ENCODE peak calls at places on chromosomes 4 and X, in four cellular contexts. Z, X, F and R are unnamed samples. For H3K36me3, the result is how much of the 10 kb centered on the place peaks cover.

GRCh38 chr4:2402053-2402452 is 16.4 kb downstream of the ZFYVE28 start:
- DNase-seq in Z (peak), X (no peak), F (peak), R (peak)

GRCh38 chr4:54384563-54384962 is 155.5 kb downstream of the PDGFRA start:
- DNase-seq in X (peak), F (peak), Z (no peak), R (peak)

GRCh38 chr4:112885897-112886296 is 163.6 kb upstream of the ANK2 start:
- DNase-seq in F (no peak), X (no peak), Z (no peak), R (peak)

GRCh38 chr4:26420903-26421302 is 69.4 kb downstream of the CCKAR start:
- DNase-seq in X (peak), F (no peak), Z (no peak), R (no peak)

GRCh38 chrX:110691446-110691845 is 104.2 kb downstream of the CHRDL1 start:
- DNase-seq in Z (no peak), X (no peak), F (no peak), R (no peak)

GRCh38 chr4:8940792-8941491 is 69.3 kb upstream of the HMX1 start:
- DNase-seq in X (no peak), F (no peak), Z (no peak), R (no peak)

GRCh38 chr4:5114911-5115310 is 63.6 kb downstream of the STK32B start:
- DNase-seq in F (no peak), X (peak), Z (no peak), R (no peak)

GRCh38 chr4:158496030-158496741 is 25.5 kb upstream of the RXFP1 start:
- DNase-seq in F (no peak), Z (peak), X (no peak), R (peak)

GRCh38 chr4:54487491-54487890 is 170.3 kb upstream of the KIT start:
- DNase-seq in F (no peak), Z (no peak), X (peak), R (no peak)

GRCh38 chr4:124483043-124483906 is 229.3 kb downstream of the ANKRD50 start:
- DNase-seq in F (no peak), X (peak), Z (no peak), R (no peak)

GRCh38 chr4:113446019-113446418 is 315.5 kb downstream of the CAMK2D start:
- DNase-seq in X (peak), Z (no peak), F (no peak), R (no peak)

GRCh38 chr4:7679431-7679830 is 244.7 kb upstream of the PSAPL1 start:
- DNase-seq in X (no peak), Z (no peak), F (no peak), R (peak)

GRCh38 chrX:135535077-135535630 is 14.7 kb downstream of the INTS6L start:
- DNase-seq in F (no peak), X (no peak), Z (no peak), R (no peak)
- H3K27ac ChIP-seq in F (no peak), X (no peak), Z (no peak), R (no peak)

GRCh38 chr4:169720529-169720928 is 37.2 kb downstream of the HPF1 start:
- DNase-seq in Z (no peak), X (no peak), F (no peak), R (no peak)

DNA sequence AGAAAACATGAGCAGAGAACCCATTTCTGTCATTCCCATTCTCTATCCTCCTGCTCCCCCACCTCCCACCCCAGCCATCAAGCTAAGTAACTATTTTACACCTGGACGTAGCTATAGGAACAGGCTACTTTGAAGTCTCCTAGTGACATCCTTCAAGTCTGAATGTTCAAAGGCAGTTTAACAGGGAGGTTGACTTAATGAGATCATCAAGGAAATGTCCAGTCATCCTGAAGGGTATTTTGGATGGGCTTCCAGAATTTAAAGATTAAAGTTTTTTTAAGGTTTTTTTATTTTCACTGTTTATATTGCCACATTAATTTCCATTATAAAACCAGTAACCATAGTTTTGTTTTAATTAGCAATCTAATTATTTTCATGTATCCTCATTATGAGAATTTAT is 41.1 kb downstream of the HPF1 start:
- DNase-seq in F (no peak), Z (no peak), X (peak), R (no peak)
- H3K36me3 ChIP-seq in F (under half), Z (under half), X (under half), R (under half)

GRCh38 chrX:107775734-107776511 is at the start of gene TSC22D3:
- DNase-seq in X (peak), Z (peak), F (peak), R (peak)
- TF ChIP-seq POLR2A in X (no peak), Z (peak), F (peak), R (no peak)

GRCh38 chr4:38281416-38282071 is 321.3 kb downstream of the PTTG2 start:
- DNase-seq in X (peak), Z (no peak), F (no peak), R (no peak)

GRCh38 chr4:38279650-38280322 is 319.6 kb downstream of the PTTG2 start:
- DNase-seq in F (no peak), Z (peak), X (no peak), R (no peak)

GRCh38 chr4:38278255-38278654 is 318.1 kb downstream of the PTTG2 start:
- DNase-seq in F (no peak), X (no peak), Z (no peak), R (peak)

GRCh38 chr4:38279077-38279476 is 318.9 kb downstream of the PTTG2 start:
- DNase-seq in X (no peak), F (no peak), Z (no peak), R (no peak)

GRCh38 chr4:38280323-38280706 is 320.1 kb downstream of the PTTG2 start:
- DNase-seq in Z (no peak), X (no peak), F (no peak), R (no peak)
- H3K27ac ChIP-seq in Z (no peak), X (no peak), F (no peak), R (no peak)

GRCh38 chrX:138945219-138945618 is 233.7 kb upstream of the FGF13 start:
- DNase-seq in Z (no peak), F (no peak), X (no peak), R (no peak)
- H3K36me3 ChIP-seq in Z (under half), F (under half), X (under half), R (under half)

GRCh38 chr4:122826596-122827257 is at the start of gene FGF2:
- DNase-seq in X (peak), F (peak), Z (peak), R (peak)
- TF ChIP-seq POLR2A in X (peak), F (peak), Z (peak), R (no peak)

GRCh38 chr4:10639100-10639499 is 45.5 kb downstream of the CLNK start:
- DNase-seq in Z (no peak), X (no peak), F (no peak), R (no peak)
- H3K27ac ChIP-seq in Z (no peak), X (no peak), F (no peak), R (no peak)

GRCh38 chrX:1598876-1599790 is 7.7 kb downstream of the AKAP17A start:
- DNase-seq in F (no peak), X (no peak), Z (no peak), R (no peak)

GRCh38 chrX:1600406-1601050 is 9.1 kb downstream of the AKAP17A start:
- DNase-seq in Z (no peak), F (no peak), X (no peak), R (no peak)

GRCh38 chrX:1599791-1600405 is 8.5 kb downstream of the AKAP17A start:
- DNase-seq in Z (no peak), X (no peak), F (no peak), R (no peak)

GRCh38 chrX:1601051-1601767 is 9.8 kb downstream of the AKAP17A start:
- DNase-seq in F (no peak), X (no peak), Z (no peak), R (no peak)

DNA sequence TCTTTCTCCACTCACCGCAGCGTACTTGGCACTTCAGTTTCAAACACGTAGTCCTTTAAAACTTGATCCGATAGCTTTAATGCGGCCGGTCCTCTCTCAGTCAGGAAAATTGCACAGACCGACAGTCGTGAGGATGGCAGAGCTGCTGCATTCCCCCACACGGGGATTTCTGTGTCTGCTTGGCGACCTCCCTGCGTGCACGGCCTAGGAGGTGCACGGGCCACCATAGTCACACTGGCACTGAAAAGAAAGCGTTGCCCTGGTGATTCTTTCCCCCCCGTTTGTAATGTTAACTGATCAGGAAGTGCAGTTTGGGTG is 10.3 kb downstream of the AKAP17A start:
- DNase-seq in Z (no peak), X (no peak), F (no peak), R (no peak)
- H3K36me3 ChIP-seq in Z (half or more), X (half or more), F (under half), R (under half)

GRCh38 chr4:61588621-61589020 is 388.5 kb downstream of the ADGRL3 start:
- DNase-seq in F (no peak), X (no peak), Z (no peak), R (no peak)

GRCh38 chr4:61580721-61581377 is 380.7 kb downstream of the ADGRL3 start:
- DNase-seq in F (no peak), Z (no peak), X (peak), R (no peak)

GRCh38 chr4:61583696-61584095 is 383.6 kb downstream of the ADGRL3 start:
- DNase-seq in F (no peak), X (peak), Z (no peak), R (no peak)
- TF ChIP-seq POLR2A in F (no peak), X (no peak), Z (no peak), R (no peak)

DNA sequence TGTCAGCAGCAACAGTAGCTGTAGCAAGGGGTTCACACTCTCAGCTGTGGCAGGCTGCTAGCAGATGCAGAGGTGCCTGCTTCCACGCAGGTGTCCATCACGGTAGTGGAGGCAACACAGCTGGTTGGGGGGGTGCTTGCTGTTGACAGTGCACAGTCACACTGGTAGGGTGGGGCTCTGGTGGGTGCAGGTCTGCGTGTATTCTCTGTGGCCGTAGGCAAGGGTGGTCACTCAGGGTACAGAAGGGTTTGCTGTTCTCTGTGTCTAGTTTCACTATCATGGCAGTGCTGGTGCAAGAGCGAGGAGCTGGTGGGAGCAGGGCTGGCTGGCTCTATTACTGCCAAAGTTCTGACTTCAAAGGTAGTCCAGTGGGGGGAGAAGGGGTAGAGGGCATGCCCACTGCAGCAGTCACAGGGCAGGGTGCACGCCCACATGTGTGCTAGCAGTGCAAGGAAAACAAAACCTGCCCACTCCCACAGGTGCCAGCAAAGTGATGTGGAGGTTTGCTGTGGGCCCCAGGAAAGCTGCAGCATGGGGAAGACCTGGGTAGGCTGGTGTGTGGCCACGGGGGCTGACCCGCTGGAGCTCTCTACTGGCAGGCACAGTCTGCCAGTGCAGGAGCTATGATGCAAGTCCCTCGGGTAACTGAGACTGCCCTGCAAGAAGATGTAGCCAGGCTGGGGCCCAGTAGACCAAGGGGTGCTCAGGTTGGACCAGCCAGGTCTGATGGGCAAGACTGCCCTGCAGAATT is 21.6 kb upstream of the WDR17 start:
- DNase-seq in X (no peak), Z (no peak), F (no peak), R (no peak)
- H3K27ac ChIP-seq in X (no peak), Z (no peak), F (no peak), R (no peak)